ENCODE peak calls at places on chromosomes 3 and 15, in eight cellular contexts. H is CD8-positive, alpha-beta T cell; P is fibroblast of villous mesenchyme; W is psoas muscle; Q is spleen; Z is lung; L is heart right ventricle; V is foreskin fibroblast. Y is an unnamed sample.

GRCh38 chr3:27729748-27730611 is 7.9 kb upstream of the EOMES start:
- DNase-seq in H (no peak), P (no peak), W (no peak), Q (no peak), Z (no peak), L (no peak), V (no peak), Y (no peak)

GRCh38 chr3:30438121-30438520 is 168.3 kb upstream of the TGFBR2 start:
- DNase-seq in H (no peak), P (no peak), W (no peak), Q (no peak), Z (no peak), L (no peak), V (no peak), Y (no peak)

GRCh38 chr3:194270627-194271458 is 80.3 kb downstream of the CPN2 start:
- DNase-seq in H (no peak), P (peak), W (peak), Q (peak), Z (peak), L (peak), V (no peak), Y (peak)

GRCh38 chr3:190701096-190701532 is 161.4 kb downstream of the GMNC start:
- DNase-seq in H (no peak), P (peak), W (no peak), Q (no peak), Z (peak), L (peak), V (peak), Y (peak)

GRCh38 chr3:163347944-163348343 is 1730.4 kb downstream of the SI start:
- DNase-seq in H (no peak), P (no peak), W (no peak), Q (no peak), Z (no peak), L (no peak), V (no peak), Y (no peak)

GRCh38 chr3:24263069-24263668 is 231.5 kb downstream of the THRB start:
- DNase-seq in H (no peak), P (peak), W (no peak), Q (no peak), Z (no peak), L (no peak), V (no peak), Y (no peak)

GRCh38 chr15:57085267-57085666 is 166.8 kb downstream of the TCF12 start:
- DNase-seq in H (no peak), P (no peak), W (no peak), Q (no peak), Z (no peak), L (no peak), V (no peak), Y (no peak)

GRCh38 chr3:66210687-66211295 is 10.0 kb upstream of the SLC25A26 start:
- DNase-seq in H (no peak), P (no peak), W (no peak), Q (no peak), Z (no peak), L (no peak), V (no peak), Y (no peak)

GRCh38 chr3:114155370-114155821 is 23.5 kb downstream of the DRD3 start:
- DNase-seq in H (no peak), P (peak), W (no peak), Q (no peak), Z (no peak), L (no peak), V (peak), Y (no peak)

GRCh38 chr3:43872301-43872700 is 181.6 kb downstream of the ABHD5 start:
- DNase-seq in H (no peak), P (peak), W (no peak), Q (no peak), Z (no peak), L (no peak), V (peak), Y (no peak)

GRCh38 chr15:73268457-73268856 is 100.3 kb downstream of the HCN4 start:
- DNase-seq in H (no peak), P (no peak), W (no peak), Q (no peak), Z (no peak), L (no peak), V (no peak), Y (no peak)

GRCh38 chr3:124887177-124887995 is at the start of gene ITGB5:
- DNase-seq in H (peak), P (peak), W (peak), Q (peak), Z (peak), L (peak), V (peak), Y (no peak)

GRCh38 chr15:39228889-39229288 is 352.0 kb upstream of the THBS1 start:
- DNase-seq in H (no peak), P (no peak), W (no peak), Q (no peak), Z (no peak), L (no peak), V (no peak), Y (no peak)

GRCh38 chr3:53730565-53730964 is 115.7 kb downstream of the CHDH start:
- DNase-seq in H (no peak), P (peak), W (peak), Q (no peak), Z (no peak), L (peak), V (no peak), Y (no peak)

GRCh38 chr3:16101295-16102186 is 72.9 kb upstream of the GALNT15 start:
- DNase-seq in H (no peak), P (no peak), W (no peak), Q (no peak), Z (no peak), L (no peak), V (no peak), Y (no peak)

GRCh38 chr15:90829942-90830440 is 38.4 kb upstream of the FURIN start:
- DNase-seq in H (peak), P (no peak), W (no peak), Q (peak), Z (no peak), L (no peak), V (no peak), Y (no peak)

GRCh38 chr15:40310001-40310959 is 2.5 kb upstream of the PLCB2 start:
- DNase-seq in H (peak), P (peak), W (peak), Q (peak), Z (peak), L (peak), V (no peak), Y (no peak)

GRCh38 chr3:131163-131889 is 65.2 kb upstream of the CHL1 start:
- DNase-seq in H (no peak), P (no peak), W (no peak), Q (no peak), Z (no peak), L (no peak), V (no peak), Y (no peak)

GRCh38 chr3:65483475-65483874 is 555.2 kb downstream of the MAGI1 start:
- DNase-seq in H (no peak), P (peak), W (peak), Q (peak), Z (peak), L (peak), V (peak), Y (no peak)

GRCh38 chr15:100115711-100116090 is 226.1 kb downstream of the ADAMTS17 start:
- DNase-seq in H (no peak), P (peak), W (peak), Q (peak), Z (no peak), L (no peak), V (no peak), Y (no peak)

GRCh38 chr15:69061414-69061842 is 46.9 kb downstream of the NOX5 start:
- DNase-seq in H (no peak), P (no peak), W (no peak), Q (no peak), Z (no peak), L (no peak), V (no peak), Y (no peak)

GRCh38 chr15:45919806-45920205 is 285.0 kb downstream of the SQOR start:
- DNase-seq in H (no peak), P (peak), W (no peak), Q (no peak), Z (peak), L (no peak), V (peak), Y (peak)

GRCh38 chr3:39038165-39038564 is 13.6 kb downstream of the SCN11A start:
- DNase-seq in H (no peak), P (peak), W (no peak), Q (no peak), Z (no peak), L (no peak), V (peak), Y (no peak)

GRCh38 chr15:69885182-69886041 is 212.3 kb downstream of the TLE3 start:
- DNase-seq in H (no peak), P (no peak), W (no peak), Q (no peak), Z (no peak), L (no peak), V (no peak), Y (no peak)

GRCh38 chr15:39183177-39183881 is 397.6 kb upstream of the THBS1 start:
- DNase-seq in H (no peak), P (no peak), W (no peak), Q (no peak), Z (no peak), L (no peak), V (no peak), Y (no peak)

GRCh38 chr3:161296814-161297213 is 74.5 kb downstream of the SPTSSB start:
- DNase-seq in H (no peak), P (no peak), W (no peak), Q (no peak), Z (no peak), L (no peak), V (no peak), Y (no peak)

GRCh38 chr3:11240496-11240895 is 31.7 kb upstream of the ATG7 start:
- DNase-seq in H (no peak), P (no peak), W (no peak), Q (no peak), Z (no peak), L (no peak), V (no peak), Y (no peak)

GRCh38 chr15:32669870-32670623 is 28.5 kb downstream of the SCG5 start:
- DNase-seq in H (no peak), P (peak), W (no peak), Q (no peak), Z (no peak), L (peak), V (peak), Y (no peak)

GRCh38 chr15:32670624-32671022 is 29.1 kb downstream of the SCG5 start:
- DNase-seq in H (no peak), P (peak), W (no peak), Q (no peak), Z (no peak), L (no peak), V (no peak), Y (no peak)

GRCh38 chr15:32671339-32672325 is 30.1 kb downstream of the SCG5 start:
- DNase-seq in H (no peak), P (no peak), W (no peak), Q (no peak), Z (no peak), L (no peak), V (peak), Y (no peak)

GRCh38 chr15:32667321-32667720 is 25.8 kb downstream of the SCG5 start:
- DNase-seq in H (no peak), P (no peak), W (no peak), Q (no peak), Z (no peak), L (no peak), V (no peak), Y (no peak)

GRCh38 chr15:32668942-32669341 is 27.4 kb downstream of the SCG5 start:
- DNase-seq in H (no peak), P (no peak), W (no peak), Q (no peak), Z (no peak), L (no peak), V (no peak), Y (no peak)
- TF ChIP-seq CTCF in H (no peak), P (no peak), W (no peak), Q (no peak), Z (no peak), L (no peak), V (no peak), Y (no peak)

GRCh38 chr3:71576966-71577459 is 6.5 kb downstream of the FOXP1 start:
- DNase-seq in H (no peak), P (no peak), W (no peak), Q (no peak), Z (peak), L (no peak), V (no peak), Y (no peak)
- H3K4me3 ChIP-seq in H (no peak), P (no peak), W (no peak), Q (no peak), Z (no peak), L (no peak), V (no peak), Y (no peak)

GRCh38 chr3:57689367-57690053 is 3.4 kb downstream of the DENND6A start:
- DNase-seq in H (no peak), P (no peak), W (no peak), Q (no peak), Z (no peak), L (no peak), V (no peak), Y (no peak)

GRCh38 chr3:57696861-57697321 is 4.0 kb upstream of the DENND6A start:
- DNase-seq in H (no peak), P (no peak), W (no peak), Q (no peak), Z (no peak), L (no peak), V (peak), Y (no peak)

GRCh38 chr3:57691411-57692133 is 1.3 kb downstream of the DENND6A start:
- DNase-seq in H (no peak), P (peak), W (no peak), Q (no peak), Z (no peak), L (no peak), V (no peak), Y (no peak)

GRCh38 chr3:57694146-57694545 is 1.3 kb upstream of the DENND6A start:
- DNase-seq in H (no peak), P (no peak), W (no peak), Q (no peak), Z (no peak), L (no peak), V (no peak), Y (no peak)

DNA sequence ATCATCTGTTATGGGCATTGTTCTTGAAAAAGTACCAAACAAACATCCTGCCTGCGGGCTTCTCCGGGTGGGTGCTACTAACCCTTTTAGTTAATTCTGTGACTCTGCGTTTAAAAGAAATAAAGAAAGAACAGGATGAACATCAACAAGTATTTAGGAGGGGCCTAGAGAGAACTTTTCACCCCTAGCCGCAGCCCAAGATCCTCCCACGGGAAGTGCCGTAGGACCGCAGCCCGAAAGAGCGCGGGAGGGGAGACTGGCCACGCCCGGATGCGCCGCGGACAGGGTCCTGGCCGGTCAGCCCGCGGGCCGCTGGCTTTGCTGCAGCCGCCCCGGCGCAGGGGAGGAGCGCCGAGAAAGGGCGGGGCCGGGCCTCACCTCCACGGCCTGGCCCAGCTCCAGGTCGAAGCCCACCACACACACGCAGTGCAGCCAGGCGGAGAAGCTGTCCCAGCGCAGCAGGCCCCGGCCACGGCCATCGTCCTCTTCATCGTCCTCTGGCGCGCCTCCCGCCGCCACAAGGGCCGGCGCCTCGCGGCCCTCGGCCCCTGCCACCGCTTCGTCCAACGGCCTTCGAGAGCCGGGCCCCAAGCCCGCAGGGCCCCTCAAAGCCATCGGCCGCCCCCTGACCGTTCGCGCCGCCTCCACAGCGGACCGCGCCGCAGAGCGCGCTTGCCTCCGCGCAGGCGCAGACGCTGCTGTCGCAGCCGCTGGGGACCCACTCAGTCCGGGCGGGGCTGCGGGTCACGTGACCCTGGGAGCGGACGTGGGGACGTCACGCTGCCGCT is at the start of gene DENND6A:
- DNase-seq in H (peak), P (peak), W (peak), Q (peak), Z (peak), L (peak), V (peak), Y (no peak)
- TF ChIP-seq CTCF in H (no peak), P (no peak), W (no peak), Q (peak), Z (no peak), L (no peak), V (no peak), Y (no peak)

DNA sequence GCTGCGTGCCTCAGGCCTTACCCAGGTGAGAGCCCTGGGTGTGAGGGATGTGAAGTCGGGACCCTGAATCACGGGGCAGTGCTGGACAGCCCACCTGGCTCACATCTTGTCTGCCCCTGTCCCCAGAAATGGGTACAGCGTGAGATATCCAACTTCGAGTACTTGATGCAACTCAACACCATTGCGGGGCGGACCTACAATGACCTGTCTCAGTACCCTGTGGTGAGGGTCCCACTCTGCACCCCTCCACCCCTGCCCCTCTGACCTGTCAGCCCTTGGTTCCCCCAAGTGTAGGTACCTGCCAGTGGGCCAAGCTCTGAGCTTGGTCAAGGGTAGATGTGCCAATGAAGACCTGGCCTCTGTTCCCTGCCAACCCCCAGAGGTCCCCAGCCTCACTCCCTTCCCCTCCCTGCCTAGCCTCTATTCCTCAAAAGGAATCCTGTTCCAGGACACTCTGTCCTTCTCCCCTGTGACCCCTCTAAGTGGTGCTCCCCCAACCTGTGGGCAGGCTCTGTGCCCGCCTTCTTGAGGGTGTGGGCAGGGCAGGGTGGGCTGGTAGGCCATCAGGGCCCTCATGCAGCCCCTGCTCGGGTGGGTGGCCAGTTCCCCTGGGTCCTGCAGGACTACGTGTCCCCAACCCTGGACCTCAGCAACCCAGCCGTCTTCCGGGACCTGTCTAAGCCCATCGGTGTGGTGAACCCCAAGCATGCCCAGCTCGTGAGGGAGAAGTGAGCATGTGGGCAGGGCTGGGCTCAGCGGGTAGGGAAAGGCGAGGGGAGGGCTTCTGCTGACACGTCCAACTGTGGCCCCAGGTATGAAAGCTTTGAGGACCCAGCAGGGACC is 25.1 kb downstream of the NBEAL2 start:
- DNase-seq in H (peak), P (no peak), W (peak), Q (peak), Z (no peak), L (peak), V (no peak), Y (no peak)
- H3K4me3 ChIP-seq in H (no peak), P (no peak), W (no peak), Q (no peak), Z (no peak), L (no peak), V (no peak), Y (no peak)

GRCh38 chr3:9293066-9293465 is 43.6 kb upstream of the SRGAP3 start:
- DNase-seq in H (no peak), P (no peak), W (no peak), Q (no peak), Z (no peak), L (no peak), V (no peak), Y (no peak)

GRCh38 chr3:9296241-9296640 is 46.8 kb upstream of the SRGAP3 start:
- DNase-seq in H (no peak), P (no peak), W (no peak), Q (no peak), Z (no peak), L (no peak), V (no peak), Y (no peak)

GRCh38 chr3:9291991-9292390 is 42.5 kb upstream of the SRGAP3 start:
- DNase-seq in H (no peak), P (no peak), W (no peak), Q (no peak), Z (no peak), L (no peak), V (no peak), Y (no peak)

GRCh38 chr3:9295007-9295406 is 45.6 kb upstream of the SRGAP3 start:
- DNase-seq in H (no peak), P (no peak), W (no peak), Q (no peak), Z (no peak), L (no peak), V (no peak), Y (no peak)

DNA sequence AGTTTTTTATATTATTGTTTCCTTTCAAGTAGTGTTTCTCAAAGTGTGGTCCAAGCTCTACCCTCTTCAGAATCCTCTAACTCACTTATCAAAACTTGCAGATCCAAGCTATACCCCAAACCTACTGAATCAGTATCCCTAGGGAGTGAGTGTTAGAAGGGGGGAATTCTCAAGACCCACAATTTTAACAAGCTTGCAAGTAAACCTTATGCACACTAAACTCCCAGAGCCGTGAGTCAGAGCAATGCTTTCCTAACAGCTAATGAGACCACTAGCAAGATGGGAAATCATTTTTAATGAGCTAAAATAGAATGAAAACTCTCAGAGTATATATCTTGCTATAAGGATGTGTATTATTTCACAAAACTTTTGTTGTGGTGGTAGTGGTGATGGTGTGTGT is 41.1 kb upstream of the SRGAP3 start:
- DNase-seq in H (no peak), P (no peak), W (no peak), Q (no peak), Z (no peak), L (no peak), V (no peak), Y (no peak)
- TF ChIP-seq CTCF in H (no peak), P (no peak), W (no peak), Q (no peak), Z (no peak), L (no peak), V (no peak), Y (no peak)

DNA sequence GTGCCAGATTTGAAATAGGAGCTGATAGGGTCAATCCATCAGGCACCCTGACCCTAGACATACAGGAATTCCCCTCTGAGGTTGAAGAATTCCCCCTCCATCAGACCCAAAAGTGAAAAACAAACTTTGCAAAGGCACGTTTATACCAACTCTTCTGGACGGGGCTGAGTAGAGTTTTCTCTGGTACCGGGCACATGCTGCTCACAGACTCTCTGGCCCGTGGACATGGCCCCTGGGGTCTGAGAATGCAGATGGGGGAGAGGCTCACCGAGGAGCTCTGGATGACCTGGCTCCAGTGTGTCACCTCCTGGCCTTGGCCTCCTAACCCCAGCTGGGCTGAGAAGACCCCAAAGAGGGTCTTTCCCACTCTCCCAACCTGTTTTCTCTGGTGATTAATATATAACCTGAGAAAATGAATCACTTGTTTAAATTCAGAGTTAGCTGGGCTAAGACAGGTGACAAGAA is 11.2 kb upstream of the LIPC start:
- DNase-seq in H (no peak), P (no peak), W (no peak), Q (no peak), Z (no peak), L (no peak), V (no peak), Y (no peak)
- H3K4me3 ChIP-seq in H (no peak), P (no peak), W (no peak), Q (no peak), Z (no peak), L (no peak), V (no peak), Y (no peak)

Y was measured in epithelial cell of proximal tubule.